ENCODE peak calls at places on chromosomes 11 and 22, in four cellular contexts. O is HepG2, R is K562, I is IMR-90. U is an unnamed sample.

GRCh38 chr11:75437966-75438659 is 5.1 kb upstream of the KLHL35 start:
- DNase-seq in R (no peak), I (no peak), O (no peak), U (no peak)

GRCh38 chr11:117529767-117530166 is 202.1 kb downstream of the CEP164 start:
- DNase-seq in R (no peak), O (no peak), I (no peak), U (no peak)

GRCh38 chr22:47309946-47310345 is 547.5 kb downstream of the TBC1D22A start:
- DNase-seq in I (no peak), R (no peak), O (no peak), U (no peak)

GRCh38 chr11:134529212-134530096 is 117.4 kb upstream of the B3GAT1 start:
- DNase-seq in I (no peak), O (no peak), R (no peak), U (no peak)

GRCh38 chr22:39405346-39406085 is 5.9 kb downstream of the TAB1 start:
- DNase-seq in I (peak; percentile 65), O (no peak), R (no peak), U (no peak)

GRCh38 chr11:48036011-48036410 is 55.7 kb downstream of the PTPRJ start:
- DNase-seq in R (no peak), O (no peak), I (peak; percentile 31), U (no peak)

GRCh38 chr11:20259506-20259905 is 99.2 kb upstream of the DBX1 start:
- DNase-seq in O (no peak), I (no peak), R (no peak), U (no peak)

GRCh38 chr22:31346255-31346732 is at the start of gene PATZ1:
- DNase-seq in O (peak; percentile 91), R (peak; percentile 68), I (peak; percentile 72), U (peak; percentile 56)

GRCh38 chr22:45296628-45297297 is 12.0 kb downstream of the UPK3A start:
- DNase-seq in R (no peak), O (no peak), I (no peak), U (no peak)

GRCh38 chr11:65546217-65546958 is 11.8 kb downstream of the LTBP3 start:
- DNase-seq in I (no peak), O (peak; percentile 75), R (peak; percentile 95), U (peak; percentile 55)

GRCh38 chr11:17770917-17771316 is 36.3 kb downstream of the KCNC1 start:
- DNase-seq in R (no peak), I (peak; percentile 27), O (no peak), U (no peak)

GRCh38 chr11:32005786-32006406 is 85.0 kb upstream of the RCN1 start:
- DNase-seq in R (no peak), I (peak; percentile 8), O (no peak), U (no peak)

GRCh38 chr11:116610190-116610589 is 162.6 kb downstream of the BUD13 start:
- DNase-seq in O (no peak), R (no peak), I (no peak), U (no peak)

GRCh38 chr11:131855320-131855719 is 484.9 kb downstream of the NTM start:
- DNase-seq in I (no peak), R (no peak), O (no peak), U (no peak)

GRCh38 chr22:37496651-37497599 is 10.7 kb upstream of the MFNG start:
- DNase-seq in I (peak; percentile 93), O (no peak), R (no peak), U (peak; percentile 49)

GRCh38 chr11:11532574-11532973 is 89.2 kb downstream of the GALNT18 start:
- DNase-seq in I (peak; percentile 22), R (no peak), O (no peak), U (no peak)

GRCh38 chr22:46126853-46127385 is 23.4 kb upstream of the PPARA start:
- DNase-seq in R (no peak), I (no peak), O (no peak), U (no peak)

GRCh38 chr11:77779935-77780334 is 40.6 kb downstream of the RSF1 start:
- DNase-seq in R (peak; percentile 17), I (peak; percentile 54), O (peak; percentile 29), U (peak; percentile 21)
- TF ChIP-seq MAZ in R (no peak), I (no peak), O (no peak), U (no peak)

DNA sequence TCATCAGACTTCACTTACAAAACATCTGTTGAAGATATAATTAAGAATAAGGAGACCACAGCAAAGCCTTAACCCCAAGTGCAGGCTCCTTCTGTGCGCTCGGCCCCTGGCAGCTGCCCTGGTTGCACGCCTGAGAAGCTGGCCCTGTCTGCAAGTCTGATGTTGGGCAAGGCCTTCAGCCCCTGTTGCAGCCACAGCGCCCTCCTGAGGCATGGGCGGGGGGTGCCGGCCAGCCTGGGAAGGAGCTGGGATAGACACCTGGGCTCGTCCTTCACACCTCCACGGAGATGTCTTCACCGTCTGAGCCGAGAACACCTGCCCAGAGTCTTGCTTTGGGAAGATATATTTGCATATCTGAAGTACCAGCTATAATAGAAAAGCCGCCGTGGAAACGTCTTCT is 104.1 kb downstream of the MPPED1 start:
- DNase-seq in R (no peak), O (no peak), I (no peak), U (no peak)
- TF ChIP-seq SMC3 in R (no peak), O (no peak), I (no peak), U (no peak)

GRCh38 chr11:61682093-61682732 is 2.0 kb downstream of the DAGLA start:
- DNase-seq in I (no peak), R (no peak), O (peak; percentile 99), U (no peak)
- TF ChIP-seq MAZ in I (no peak), R (no peak), O (peak; percentile 93), U (no peak)

DNA sequence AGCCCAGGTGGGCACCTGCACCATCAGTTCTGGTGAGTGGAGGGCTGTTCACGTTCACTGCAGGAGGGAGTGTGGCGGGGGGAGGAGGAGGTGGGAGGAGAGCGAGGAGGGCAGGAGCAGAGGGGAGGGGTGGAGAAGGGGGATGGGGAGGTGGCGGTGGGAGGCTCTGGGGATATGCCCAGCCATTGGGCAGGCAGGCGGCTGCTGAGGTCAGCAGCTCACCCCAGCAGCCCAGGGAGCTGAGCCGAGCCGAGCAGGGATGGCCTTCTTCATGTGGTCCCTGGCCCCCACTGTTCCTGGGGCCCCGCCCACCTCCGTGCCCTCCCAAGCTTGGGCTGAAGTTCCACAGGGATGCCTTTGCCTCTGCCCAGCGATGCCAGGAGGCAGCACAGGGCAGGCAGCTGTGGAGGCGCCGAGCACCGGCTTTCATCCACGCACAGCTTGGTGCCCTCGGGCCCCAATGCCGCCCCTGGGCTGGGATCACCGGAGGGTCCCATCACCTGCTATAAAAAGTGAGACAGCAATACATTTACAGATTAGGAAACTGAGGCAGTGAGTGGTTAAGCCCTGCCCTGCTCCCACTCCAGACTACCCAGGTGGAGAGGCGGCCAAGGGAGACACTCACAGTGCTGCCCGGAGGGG is 21.6 kb downstream of the RTN4R start:
- DNase-seq in O (no peak), I (no peak), R (no peak), U (no peak)
- TF ChIP-seq SMC3 in O (no peak), I (no peak), R (no peak), U (no peak)

GRCh38 chr11:61739966-61740365 is 12.5 kb upstream of the MYRF start:
- DNase-seq in O (no peak), R (no peak), I (no peak), U (no peak)
- TF ChIP-seq MAZ in O (no peak), R (no peak), I (no peak), U (no peak)

DNA sequence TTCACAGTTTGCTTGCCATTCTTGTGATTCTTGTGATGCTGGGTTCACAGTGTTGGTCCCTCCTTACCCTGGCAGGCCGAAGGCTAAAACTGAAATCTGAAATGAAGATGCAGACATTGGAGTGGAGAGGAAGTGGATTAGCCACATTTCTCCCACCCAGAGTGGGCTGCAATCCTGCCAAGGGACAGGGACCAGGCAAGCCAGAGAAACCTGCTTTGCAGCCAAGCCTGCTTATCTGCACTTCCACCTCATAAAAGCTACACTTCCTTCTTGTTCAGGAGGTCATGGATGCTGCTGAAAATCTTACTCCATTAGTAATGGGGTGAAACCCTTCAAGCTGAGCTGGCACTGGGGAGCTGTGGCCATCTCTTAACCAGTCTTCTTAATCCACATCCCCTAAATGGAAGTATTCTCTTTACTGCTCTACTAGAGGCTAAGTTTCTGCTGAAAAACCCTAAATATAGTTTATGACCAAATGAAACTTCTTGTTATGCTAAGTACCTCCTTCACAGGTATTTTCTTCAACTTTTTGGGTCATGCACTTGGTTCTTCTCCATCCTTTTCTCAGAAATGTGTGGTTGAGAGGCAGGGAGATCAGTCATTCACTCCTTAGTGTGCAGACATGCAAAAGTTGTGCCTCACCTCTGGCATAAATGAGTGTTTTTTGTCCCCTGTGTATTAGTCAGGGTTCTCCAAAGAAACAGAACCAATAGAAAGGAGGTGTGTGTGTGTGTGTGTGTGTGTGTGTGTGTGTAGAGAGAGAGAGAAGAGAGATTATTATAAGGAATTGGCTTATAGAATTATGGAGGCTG is 133.9 kb upstream of the BMAL1 start:
- DNase-seq in O (no peak), I (no peak), R (no peak), U (no peak)
- TF ChIP-seq SMC3 in O (no peak), I (no peak), R (no peak), U (no peak)

GRCh38 chr11:35388054-35388453 is 31.3 kb downstream of the SLC1A2 start:
- DNase-seq in O (no peak), R (no peak), I (peak; percentile 30), U (no peak)
- TF ChIP-seq MAZ in O (no peak), R (no peak), I (no peak), U (no peak)

U was measured in A549.